ENCODE peak calls at places on chromosomes 11 and 22, in four cellular contexts. T is hepatocyte, U is fibroblast of villous mesenchyme, A is astrocyte of the cerebellum. S is an unnamed sample.

GRCh38 chr11:32529994-32530588 is 53.5 kb upstream of the EIF3M start:
- DNase-seq in T (no peak), U (no peak), A (no peak), S (no peak)

GRCh38 chr11:130547761-130548490 is 99.5 kb downstream of the ADAMTS15 start:
- DNase-seq in T (no peak), U (no peak), A (no peak), S (no peak)

GRCh38 chr11:12653729-12654128 is 20.5 kb upstream of the TEAD1 start:
- DNase-seq in T (no peak), U (no peak), A (no peak), S (no peak)

GRCh38 chr11:8839957-8840945 is 70.7 kb upstream of the AKIP1 start:
- DNase-seq in T (peak), U (peak), A (no peak), S (no peak)

GRCh38 chr11:131810511-131810910 is 440.1 kb downstream of the NTM start:
- DNase-seq in T (no peak), U (peak), A (no peak), S (no peak)

GRCh38 chr22:24826710-24827285 is 20.8 kb downstream of the SGSM1 start:
- DNase-seq in T (no peak), U (no peak), A (no peak), S (no peak)

GRCh38 chr22:36641902-36642640 is 61.5 kb downstream of the CACNG2 start:
- DNase-seq in T (peak), U (peak), A (no peak), S (peak)

GRCh38 chr11:2807801-2808241 is 77.8 kb downstream of the CDKN1C start:
- DNase-seq in T (no peak), U (no peak), A (no peak), S (no peak)

GRCh38 chr22:45237065-45237990 is 3.4 kb downstream of the KIAA0930 start:
- DNase-seq in T (no peak), U (no peak), A (no peak), S (no peak)

GRCh38 chr11:12587333-12587997 is 86.8 kb upstream of the TEAD1 start:
- DNase-seq in T (peak), U (peak), A (peak), S (peak)

GRCh38 chr11:14642873-14643696 is 519 bp upstream of the PDE3B start:
- DNase-seq in T (no peak), U (no peak), A (no peak), S (no peak)

GRCh38 chr11:19664896-19665548 is 47.6 kb upstream of the NAV2 start:
- DNase-seq in T (no peak), U (peak), A (no peak), S (peak)

GRCh38 chr11:124867700-124868099 is 2.5 kb downstream of the ROBO3 start:
- DNase-seq in T (peak), U (peak), A (peak), S (no peak)

GRCh38 chr11:2924381-2924780 is 4.8 kb downstream of the PHLDA2 start:
- DNase-seq in T (no peak), U (no peak), A (no peak), S (no peak)

GRCh38 chr22:25069758-25070461 is 117.4 kb downstream of the KIAA1671 start:
- DNase-seq in T (no peak), U (no peak), A (no peak), S (no peak)

GRCh38 chr11:9459573-9460321 is 1.1 kb upstream of the ZNF143 start:
- DNase-seq in T (peak), U (peak), A (peak), S (peak)

GRCh38 chr22:25628494-25628893 is 64.0 kb downstream of the GRK3 start:
- DNase-seq in T (no peak), U (no peak), A (no peak), S (no peak)

GRCh38 chr22:17540481-17540880 is 22.8 kb upstream of the SLC25A18 start:
- DNase-seq in T (no peak), U (no peak), A (no peak), S (no peak)

GRCh38 chr11:4202749-4203148 is 108.2 kb downstream of the RRM1 start:
- DNase-seq in T (no peak), U (no peak), A (no peak), S (no peak)

GRCh38 chr11:8872017-8872416 is 39.0 kb upstream of the AKIP1 start:
- DNase-seq in T (no peak), U (peak), A (no peak), S (no peak)

GRCh38 chr22:24973867-24974266 is 21.4 kb downstream of the KIAA1671 start:
- DNase-seq in T (peak), U (no peak), A (no peak), S (no peak)

GRCh38 chr22:47052236-47053012 is 290.0 kb downstream of the TBC1D22A start:
- DNase-seq in T (no peak), U (no peak), A (no peak), S (no peak)

GRCh38 chr11:77174559-77174958 is 46.5 kb downstream of the MYO7A start:
- DNase-seq in T (no peak), U (no peak), A (no peak), S (no peak)

GRCh38 chr22:27593378-27593777 is 208.2 kb downstream of the MN1 start:
- DNase-seq in T (no peak), U (no peak), A (no peak), S (no peak)

GRCh38 chr11:117833401-117833891 is 8.9 kb upstream of the FXYD2 start:
- DNase-seq in T (peak), U (no peak), A (no peak), S (no peak)

GRCh38 chr11:111909378-111909777 is 2.2 kb downstream of the CRYAB start:
- DNase-seq in T (no peak), U (peak), A (no peak), S (no peak)

GRCh38 chr11:1532606-1533341 is 39.3 kb downstream of the DUSP8 start:
- DNase-seq in T (no peak), U (no peak), A (peak), S (no peak)

GRCh38 chr11:26193714-26194373 is 138.1 kb upstream of the ANO3 start:
- DNase-seq in T (peak), U (no peak), A (no peak), S (no peak)

GRCh38 chr11:113373306-113373705 is 14.3 kb upstream of the ANKK1 start:
- DNase-seq in T (no peak), U (peak), A (no peak), S (peak)

GRCh38 chr11:92628401-92629292 is 340.8 kb upstream of the MTNR1B start:
- DNase-seq in T (no peak), U (no peak), A (no peak), S (no peak)

GRCh38 chr11:58301576-58301975 is 33.5 kb upstream of the OR10W1 start:
- DNase-seq in T (no peak), U (peak), A (no peak), S (peak)

GRCh38 chr22:43270314-43270908 is 72.8 kb downstream of the SCUBE1 start:
- DNase-seq in T (no peak), U (no peak), A (no peak), S (no peak)
- TF ChIP-seq CTCF in T (peak), U (peak), A (no peak), S (peak)

GRCh38 chr11:62926669-62927455 is 5.7 kb upstream of the CHRM1 start:
- DNase-seq in T (no peak), U (no peak), A (no peak), S (no peak)

GRCh38 chr11:62925745-62926668 is 4.8 kb upstream of the CHRM1 start:
- DNase-seq in T (no peak), U (no peak), A (no peak), S (no peak)

GRCh38 chr11:62923634-62924411 is 2.7 kb upstream of the CHRM1 start:
- DNase-seq in T (no peak), U (no peak), A (no peak), S (no peak)

GRCh38 chr11:62922653-62923371 is 1.6 kb upstream of the CHRM1 start:
- DNase-seq in T (no peak), U (no peak), A (no peak), S (no peak)

DNA sequence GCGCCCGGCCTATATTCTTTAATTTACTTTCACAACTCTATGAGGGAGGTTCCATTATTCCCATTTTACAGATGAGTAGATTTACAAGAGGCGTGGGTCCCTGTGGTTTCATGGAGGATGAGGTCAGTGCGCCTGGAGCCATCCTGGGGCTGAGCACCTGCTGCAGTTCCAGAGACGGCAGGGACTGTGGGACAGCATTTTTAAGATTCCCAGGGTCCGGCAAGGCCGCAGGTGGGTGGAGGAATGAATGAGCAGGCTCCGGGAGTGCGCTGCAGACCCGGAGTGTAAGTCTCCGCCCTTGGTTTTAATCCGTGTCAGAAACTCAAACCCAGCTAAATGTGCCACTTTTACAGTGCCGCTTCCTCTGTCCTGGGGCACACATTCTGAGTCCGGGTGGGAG is 4.1 kb upstream of the CHRM1 start:
- DNase-seq in T (no peak), U (no peak), A (no peak), S (no peak)
- H3K4me3 ChIP-seq in T (peak), U (no peak), A (no peak), S (no peak)

GRCh38 chr11:17770917-17771316 is 36.3 kb downstream of the KCNC1 start:
- DNase-seq in T (no peak), U (no peak), A (no peak), S (no peak)
- TF ChIP-seq CTCF in T (no peak), U (peak), A (peak), S (peak)

DNA sequence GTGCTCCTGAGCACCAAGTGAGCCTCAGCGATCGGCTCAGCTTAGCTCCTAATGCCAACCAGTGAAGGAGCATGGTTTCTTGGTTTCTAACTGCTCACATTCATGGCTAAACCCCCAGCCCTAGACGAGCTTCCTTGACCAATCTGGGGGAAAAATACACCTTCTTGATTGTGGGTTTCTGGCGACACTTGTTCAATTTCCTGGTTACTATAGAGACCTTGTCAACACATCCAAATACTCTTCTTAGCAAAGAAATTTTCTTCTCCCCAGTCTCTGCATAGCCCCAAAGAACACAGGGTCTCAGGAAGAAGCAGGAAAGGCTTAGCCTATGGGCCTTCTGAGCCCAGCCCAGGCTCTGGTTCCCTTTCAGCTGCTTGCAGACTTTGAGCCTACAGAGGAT is 88.5 kb upstream of the SYT13 start:
- DNase-seq in T (no peak), U (no peak), A (no peak), S (no peak)
- H3K4me3 ChIP-seq in T (no peak), U (no peak), A (no peak), S (no peak)

DNA sequence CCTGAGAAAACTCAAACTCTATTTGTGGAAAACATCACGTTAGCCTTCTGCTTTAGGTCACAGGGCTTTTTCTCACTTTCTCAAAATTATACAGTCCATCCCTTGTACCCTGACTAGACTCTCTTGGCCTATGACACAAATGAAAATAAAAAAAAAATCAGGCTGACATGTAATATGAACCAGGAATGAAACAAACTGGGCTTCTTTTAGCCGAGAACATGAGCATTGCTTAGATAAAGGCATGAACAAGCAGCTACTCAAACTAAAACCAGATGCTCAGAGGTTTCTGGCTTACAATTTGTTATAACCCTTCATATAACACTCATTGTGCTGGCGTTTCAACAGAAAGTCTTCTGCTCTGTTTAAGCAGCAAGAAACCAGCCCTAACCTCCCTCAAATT is 265.5 kb upstream of the NARS2 start:
- DNase-seq in T (peak), U (peak), A (peak), S (peak)
- TF ChIP-seq CTCF in T (no peak), U (no peak), A (no peak), S (no peak)

DNA sequence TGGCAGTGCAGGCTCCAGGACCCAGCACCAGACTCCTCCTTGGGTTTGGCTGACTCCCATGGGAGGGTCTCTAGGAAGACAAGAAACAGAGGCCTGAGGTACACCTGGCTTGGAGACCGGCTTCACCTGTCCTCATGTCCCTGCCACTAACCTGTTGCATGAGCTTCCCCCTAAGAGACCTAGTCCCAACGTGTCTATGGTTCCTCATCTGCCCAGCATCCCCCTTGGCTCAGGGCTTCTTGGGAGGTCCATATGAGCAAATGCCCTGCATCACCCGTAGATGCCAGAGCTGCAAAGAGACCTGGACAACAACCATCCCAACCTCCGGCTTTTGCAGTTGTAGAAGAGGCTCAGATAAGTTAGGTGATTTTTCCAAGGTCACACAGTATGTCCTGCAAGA is 123.5 kb downstream of the BUD13 start:
- DNase-seq in T (no peak), U (no peak), A (no peak), S (no peak)
- H3K4me3 ChIP-seq in T (no peak), U (no peak), A (no peak), S (no peak)